ENCODE peak calls at places on chromosomes 7 and 10, in four cellular contexts. One of them, this sample, is unnamed.

GRCh38 chr10:101050206-101051069 is 11.4 kb upstream of the KAZALD1 start:
- DNase-seq in HCT116: no peak
- DNase-seq in H1: peak
- DNase-seq in K562: peak
- DNase-seq in this sample: peak

GRCh38 chr10:72712136-72712535 is 20.2 kb downstream of the MCU start:
- DNase-seq in HCT116: no peak
- DNase-seq in H1: no peak
- DNase-seq in K562: no peak
- DNase-seq in this sample: no peak

GRCh38 chr10:67079126-67079525 is 153.3 kb downstream of the LRRTM3 start:
- DNase-seq in HCT116: no peak
- DNase-seq in H1: no peak
- DNase-seq in K562: peak
- DNase-seq in this sample: no peak

GRCh38 chr10:3948843-3949242 is 163.8 kb upstream of the KLF6 start:
- DNase-seq in HCT116: no peak
- DNase-seq in H1: no peak
- DNase-seq in K562: no peak
- DNase-seq in this sample: no peak

GRCh38 chr7:150446288-150446938 is 4.0 kb upstream of the GIMAP8 start:
- DNase-seq in HCT116: no peak
- DNase-seq in H1: no peak
- DNase-seq in K562: no peak
- DNase-seq in this sample: no peak

GRCh38 chr7:1674161-1675035 is 4.3 kb downstream of the ELFN1 start:
- DNase-seq in HCT116: no peak
- DNase-seq in H1: peak
- DNase-seq in K562: no peak
- DNase-seq in this sample: no peak

GRCh38 chr7:64871761-64872160 is 31.3 kb upstream of the ZNF273 start:
- DNase-seq in HCT116: no peak
- DNase-seq in H1: no peak
- DNase-seq in K562: no peak
- DNase-seq in this sample: no peak

GRCh38 chr10:114179747-114180146 is 594 bp downstream of the TDRD1 start:
- DNase-seq in HCT116: no peak
- DNase-seq in H1: no peak
- DNase-seq in K562: no peak
- DNase-seq in this sample: no peak

GRCh38 chr7:38908759-38909335 is at the start of gene VPS41:
- DNase-seq in HCT116: peak
- DNase-seq in H1: peak
- DNase-seq in K562: peak
- DNase-seq in this sample: peak

GRCh38 chr10:88194041-88194887 is 330.8 kb downstream of the PTEN start:
- DNase-seq in HCT116: peak
- DNase-seq in H1: no peak
- DNase-seq in K562: peak
- DNase-seq in this sample: no peak

GRCh38 chr10:100021322-100021721 is 11.6 kb upstream of the DNMBP start:
- DNase-seq in HCT116: no peak
- DNase-seq in H1: no peak
- DNase-seq in K562: no peak
- DNase-seq in this sample: no peak

GRCh38 chr10:122655524-122656307 is 43.9 kb downstream of the C10orf120 start:
- DNase-seq in HCT116: no peak
- DNase-seq in H1: no peak
- DNase-seq in K562: no peak
- DNase-seq in this sample: no peak

GRCh38 chr10:96416643-96417042 is 57.8 kb upstream of the OPALIN start:
- DNase-seq in HCT116: no peak
- DNase-seq in H1: peak
- DNase-seq in K562: no peak
- DNase-seq in this sample: peak

GRCh38 chr10:35413985-35414861 is 77.9 kb downstream of the CCNY start:
- DNase-seq in HCT116: no peak
- DNase-seq in H1: no peak
- DNase-seq in K562: peak
- DNase-seq in this sample: peak

GRCh38 chr7:155456772-155457543 is 971 bp upstream of the EN2 start:
- DNase-seq in HCT116: no peak
- DNase-seq in H1: peak
- DNase-seq in K562: peak
- DNase-seq in this sample: no peak

GRCh38 chr10:56035489-56035888 is 325.6 kb downstream of the ZWINT start:
- DNase-seq in HCT116: no peak
- DNase-seq in H1: no peak
- DNase-seq in K562: peak
- DNase-seq in this sample: no peak

GRCh38 chr10:121405549-121405948 is 192.7 kb downstream of the FGFR2 start:
- DNase-seq in HCT116: no peak
- DNase-seq in H1: no peak
- DNase-seq in K562: no peak
- DNase-seq in this sample: no peak

GRCh38 chr7:50349963-50350944 is 45.7 kb downstream of the IKZF1 start:
- DNase-seq in HCT116: no peak
- DNase-seq in H1: no peak
- DNase-seq in K562: peak
- DNase-seq in this sample: no peak
- TF ChIP-seq FOSL1 in HCT116: no peak
- TF ChIP-seq FOSL1 in H1: no peak
- TF ChIP-seq FOSL1 in K562: peak
- TF ChIP-seq FOSL1 in this sample: no peak

GRCh38 chr7:3083350-3083749 is 39.7 kb upstream of the CARD11 start:
- DNase-seq in HCT116: no peak
- DNase-seq in H1: no peak
- DNase-seq in K562: no peak
- DNase-seq in this sample: no peak

GRCh38 chr7:3080106-3080505 is 36.4 kb upstream of the CARD11 start:
- DNase-seq in HCT116: no peak
- DNase-seq in H1: no peak
- DNase-seq in K562: no peak
- DNase-seq in this sample: no peak

GRCh38 chr7:3082386-3082785 is 38.7 kb upstream of the CARD11 start:
- DNase-seq in HCT116: no peak
- DNase-seq in H1: no peak
- DNase-seq in K562: no peak
- DNase-seq in this sample: no peak

GRCh38 chr7:3078458-3078857 is 34.8 kb upstream of the CARD11 start:
- DNase-seq in HCT116: no peak
- DNase-seq in H1: no peak
- DNase-seq in K562: no peak
- DNase-seq in this sample: no peak

DNA sequence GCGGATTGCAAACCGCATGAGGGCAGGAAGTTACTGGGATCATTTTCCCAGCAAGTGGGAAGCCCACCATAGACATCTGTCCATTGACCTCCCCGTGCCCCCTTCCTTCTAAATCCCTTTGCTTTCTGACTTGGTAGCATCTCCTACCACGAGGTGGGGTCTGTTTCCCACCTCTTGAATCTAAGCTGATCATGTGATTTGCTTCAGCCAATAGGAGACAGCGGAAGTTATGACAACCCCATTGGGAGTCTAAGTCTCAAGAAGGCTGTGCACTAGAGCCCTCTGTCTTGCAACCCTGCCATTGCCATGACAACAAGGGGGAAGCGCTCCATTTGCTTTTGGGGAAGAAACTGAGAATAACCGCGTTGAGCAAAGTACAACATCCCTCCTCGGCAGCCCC is 39.2 kb upstream of the CARD11 start:
- DNase-seq in HCT116: no peak
- DNase-seq in H1: no peak
- DNase-seq in K562: peak
- DNase-seq in this sample: no peak
- TF ChIP-seq FOSL1 in HCT116: no peak
- TF ChIP-seq FOSL1 in H1: no peak
- TF ChIP-seq FOSL1 in K562: no peak
- TF ChIP-seq FOSL1 in this sample: no peak

GRCh38 chr10:58431903-58432302 is 46.7 kb downstream of the TFAM start:
- DNase-seq in HCT116: no peak
- DNase-seq in H1: no peak
- DNase-seq in K562: no peak
- DNase-seq in this sample: no peak
- TF ChIP-seq FOSL1 in HCT116: no peak
- TF ChIP-seq FOSL1 in H1: no peak
- TF ChIP-seq FOSL1 in K562: no peak
- TF ChIP-seq FOSL1 in this sample: no peak

DNA sequence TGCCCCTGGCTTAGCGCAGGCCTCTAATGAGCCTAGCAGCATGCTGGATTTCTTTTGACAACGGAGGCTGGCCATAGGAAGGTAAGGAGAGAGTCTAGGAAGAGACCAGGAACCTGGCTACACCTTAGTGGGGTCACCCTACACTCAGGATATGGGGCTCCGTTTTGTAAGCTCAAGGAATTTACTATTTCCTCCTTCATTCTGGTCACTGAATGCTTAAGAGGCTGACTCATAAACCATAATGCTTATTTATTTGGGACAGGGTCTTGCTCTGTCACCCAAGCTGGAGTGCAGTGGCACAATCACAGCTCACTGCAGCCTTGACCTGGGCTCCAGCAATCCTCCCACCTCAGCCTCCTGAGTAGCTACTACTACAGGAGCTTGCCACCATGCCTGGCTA is 38.4 kb downstream of the CARD11 start:
- DNase-seq in HCT116: no peak
- DNase-seq in H1: no peak
- DNase-seq in K562: no peak
- DNase-seq in this sample: no peak
- TF ChIP-seq FOSL1 in HCT116: no peak
- TF ChIP-seq FOSL1 in H1: no peak
- TF ChIP-seq FOSL1 in K562: no peak
- TF ChIP-seq FOSL1 in this sample: no peak

DNA sequence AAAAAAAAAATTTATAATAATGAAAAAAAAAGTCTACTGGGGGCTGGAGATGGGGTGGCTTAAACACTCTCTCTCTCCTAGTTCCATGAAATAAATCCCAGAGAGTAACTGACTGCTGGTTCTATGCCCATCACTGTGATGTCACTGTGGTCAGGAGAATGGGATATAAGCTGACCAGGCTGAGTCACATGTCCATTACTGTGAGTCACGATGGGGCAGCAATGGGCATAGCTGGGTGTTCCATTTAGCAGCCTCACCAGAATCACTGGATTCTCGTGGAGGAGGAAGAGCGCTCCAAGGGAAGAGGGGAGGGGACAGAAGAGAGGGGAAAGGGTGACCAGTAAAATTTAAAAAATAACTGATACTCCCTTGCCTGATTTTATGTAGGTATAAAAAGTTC is 37.1 kb downstream of the MASTL start:
- DNase-seq in HCT116: peak
- DNase-seq in H1: no peak
- DNase-seq in K562: no peak
- DNase-seq in this sample: no peak
- TF ChIP-seq FOSL1 in HCT116: peak
- TF ChIP-seq FOSL1 in H1: no peak
- TF ChIP-seq FOSL1 in K562: peak
- TF ChIP-seq FOSL1 in this sample: no peak

GRCh38 chr7:113086431-113086888 is at the start of gene GPR85:
- DNase-seq in HCT116: no peak
- DNase-seq in H1: peak
- DNase-seq in K562: peak
- DNase-seq in this sample: no peak
- TF ChIP-seq FOSL1 in HCT116: no peak
- TF ChIP-seq FOSL1 in H1: no peak
- TF ChIP-seq FOSL1 in K562: no peak
- TF ChIP-seq FOSL1 in this sample: no peak

GRCh38 chr7:81887098-81887497 is 117.3 kb upstream of the HGF start:
- DNase-seq in HCT116: no peak
- DNase-seq in H1: no peak
- DNase-seq in K562: no peak
- DNase-seq in this sample: no peak
- TF ChIP-seq FOSL1 in HCT116: no peak
- TF ChIP-seq FOSL1 in H1: no peak
- TF ChIP-seq FOSL1 in K562: no peak
- TF ChIP-seq FOSL1 in this sample: no peak